ENCODE peak calls at places on chromosomes 6 and 20, in eight cellular contexts. K, H, Q, T, U, D, L and E are unnamed samples.

GRCh38 chr20:21099653-21100589 is 6.2 kb downstream of the LINC00237 start:
- DNase-seq in K (no peak), H (peak; percentile 55), Q (peak; percentile 68), T (peak; percentile 60), U (peak; percentile 78), D (no peak), L (no peak), E (peak; percentile 68)

GRCh38 chr6:135974416-135974815 is 122.9 kb downstream of the PDE7B start:
- DNase-seq in K (no peak), H (no peak), Q (no peak), T (no peak), U (no peak), D (no peak), L (no peak), E (no peak)

GRCh38 chr6:31350973-31351733 is 5.8 kb downstream of the HLA-B start:
- DNase-seq in K (no peak), H (no peak), Q (no peak), T (no peak), U (peak; percentile 71), D (no peak), L (no peak), E (no peak)

GRCh38 chr20:58222446-58222845 is 6.0 kb downstream of the ANKRD60 start:
- DNase-seq in K (no peak), H (no peak), Q (no peak), T (no peak), U (no peak), D (no peak), L (no peak), E (no peak)

GRCh38 chr20:51628533-51629398 is 86.2 kb upstream of the NFATC2 start:
- DNase-seq in K (peak; percentile 27), H (no peak), Q (no peak), T (no peak), U (no peak), D (no peak), L (peak; percentile 89), E (no peak)

GRCh38 chr6:8137529-8137939 is 35.2 kb upstream of the EEF1E1 start:
- DNase-seq in K (no peak), H (no peak), Q (no peak), T (no peak), U (no peak), D (no peak), L (no peak), E (no peak)

GRCh38 chr20:26135325-26136110 is 438.9 kb upstream of the ZNF337 start:
- DNase-seq in K (no peak), H (no peak), Q (no peak), T (no peak), U (no peak), D (no peak), L (no peak), E (no peak)

GRCh38 chr6:71332012-71332411 is 43.4 kb downstream of the OGFRL1 start:
- DNase-seq in K (no peak), H (no peak), Q (no peak), T (no peak), U (no peak), D (no peak), L (peak; percentile 50), E (no peak)

GRCh38 chr6:3350252-3350826 is 91.6 kb downstream of the PSMG4 start:
- DNase-seq in K (no peak), H (no peak), Q (no peak), T (no peak), U (no peak), D (no peak), L (no peak), E (no peak)

GRCh38 chr20:44247676-44248419 is 740 bp downstream of the GDAP1L1 start:
- DNase-seq in K (no peak), H (no peak), Q (peak; percentile 57), T (peak; percentile 41), U (no peak), D (no peak), L (peak; percentile 62), E (no peak)

GRCh38 chr6:99145738-99146137 is 198.0 kb upstream of the FBXL4 start:
- DNase-seq in K (no peak), H (no peak), Q (no peak), T (no peak), U (no peak), D (no peak), L (no peak), E (no peak)

GRCh38 chr6:128888444-128889175 is 5.7 kb downstream of the LAMA2 start:
- DNase-seq in K (no peak), H (no peak), Q (no peak), T (no peak), U (no peak), D (no peak), L (no peak), E (no peak)

GRCh38 chr6:93721386-93722048 is 302.2 kb upstream of the EPHA7 start:
- DNase-seq in K (peak; percentile 5), H (peak; percentile 4), Q (no peak), T (no peak), U (no peak), D (no peak), L (no peak), E (no peak)